ENCODE peak calls at places on chromosomes 11 and 22, in nine cellular contexts. One of them, this sample, is unnamed.
A peak's percentile ranks its signal among the peaks of the same experiment; 100 is the strongest.

GRCh38 chr11:67369801-67370284 is 3.6 kb downstream of the CLCF1 start:
- DNase-seq in SK-N-SH: no peak
- DNase-seq in esophagus squamous epithelium: no peak
- DNase-seq in ascending aorta: no peak
- DNase-seq in lung: no peak
- DNase-seq in heart right ventricle: no peak
- DNase-seq in body of pancreas: no peak
- DNase-seq in GM23248: peak; percentile 52
- DNase-seq in uterus: peak; percentile 86
- DNase-seq in this sample: no peak

GRCh38 chr11:120773501-120774031 is 250.3 kb upstream of the TBCEL start:
- DNase-seq in uterus: no peak
- DNase-seq in GM23248: peak; percentile 48
- DNase-seq in lung: no peak
- DNase-seq in heart right ventricle: no peak
- DNase-seq in body of pancreas: no peak
- DNase-seq in SK-N-SH: no peak
- DNase-seq in ascending aorta: no peak
- DNase-seq in esophagus squamous epithelium: no peak
- DNase-seq in this sample: no peak

GRCh38 chr11:80980221-80980620 is 1539.4 kb upstream of the TENM4 start:
- DNase-seq in SK-N-SH: no peak
- DNase-seq in lung: no peak
- DNase-seq in GM23248: peak; percentile 72
- DNase-seq in body of pancreas: no peak
- DNase-seq in esophagus squamous epithelium: no peak
- DNase-seq in ascending aorta: no peak
- DNase-seq in uterus: no peak
- DNase-seq in heart right ventricle: no peak
- DNase-seq in this sample: peak; percentile 69

GRCh38 chr22:24355574-24355973 is 71.8 kb upstream of the ADORA2A start:
- DNase-seq in lung: no peak
- DNase-seq in body of pancreas: no peak
- DNase-seq in heart right ventricle: no peak
- DNase-seq in GM23248: peak; percentile 25
- DNase-seq in ascending aorta: no peak
- DNase-seq in uterus: no peak
- DNase-seq in SK-N-SH: no peak
- DNase-seq in esophagus squamous epithelium: no peak
- DNase-seq in this sample: no peak

GRCh38 chr11:108562746-108563581 is 30.6 kb downstream of the EXPH5 start:
- DNase-seq in body of pancreas: no peak
- DNase-seq in SK-N-SH: no peak
- DNase-seq in uterus: no peak
- DNase-seq in GM23248: peak; percentile 16
- DNase-seq in ascending aorta: no peak
- DNase-seq in esophagus squamous epithelium: no peak
- DNase-seq in lung: no peak
- DNase-seq in heart right ventricle: no peak
- DNase-seq in this sample: no peak

GRCh38 chr11:69355346-69355940 is 61.5 kb downstream of the MYEOV start:
- DNase-seq in heart right ventricle: no peak
- DNase-seq in lung: no peak
- DNase-seq in body of pancreas: no peak
- DNase-seq in SK-N-SH: no peak
- DNase-seq in GM23248: no peak
- DNase-seq in uterus: no peak
- DNase-seq in esophagus squamous epithelium: no peak
- DNase-seq in ascending aorta: peak; percentile 28
- DNase-seq in this sample: no peak

GRCh38 chr11:6693342-6694228 is 10.4 kb upstream of the MRPL17 start:
- DNase-seq in heart right ventricle: no peak
- DNase-seq in ascending aorta: peak; percentile 82
- DNase-seq in uterus: peak; percentile 24
- DNase-seq in lung: no peak
- DNase-seq in SK-N-SH: no peak
- DNase-seq in body of pancreas: no peak
- DNase-seq in esophagus squamous epithelium: no peak
- DNase-seq in GM23248: peak; percentile 85
- DNase-seq in this sample: peak; percentile 94

GRCh38 chr11:113447621-113448310 is 27.4 kb downstream of the DRD2 start:
- DNase-seq in GM23248: peak; percentile 75
- DNase-seq in lung: no peak
- DNase-seq in SK-N-SH: peak; percentile 40
- DNase-seq in body of pancreas: no peak
- DNase-seq in ascending aorta: no peak
- DNase-seq in uterus: no peak
- DNase-seq in esophagus squamous epithelium: no peak
- DNase-seq in heart right ventricle: no peak
- DNase-seq in this sample: peak; percentile 65

DNA sequence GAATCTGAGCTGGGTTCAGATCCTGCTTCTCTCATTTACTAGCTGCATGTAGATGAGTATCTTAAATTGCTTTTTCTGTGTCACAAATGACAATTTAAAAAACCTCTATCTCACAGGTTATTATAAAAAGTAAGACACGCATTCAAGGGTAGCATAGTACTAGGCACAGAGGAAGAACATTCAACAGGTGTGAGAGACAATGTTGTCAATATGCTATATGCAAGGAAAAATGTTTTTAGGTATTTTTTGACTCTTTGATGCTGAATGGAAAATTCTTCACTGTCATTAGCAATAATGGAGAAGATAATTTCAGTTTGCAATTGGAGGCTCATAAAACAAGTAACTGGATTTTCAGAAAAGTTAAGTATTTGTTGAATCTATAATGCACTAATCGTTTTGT is 81.6 kb downstream of the PIWIL4 start:
- DNase-seq in GM23248: no peak
- DNase-seq in esophagus squamous epithelium: no peak
- DNase-seq in SK-N-SH: no peak
- DNase-seq in heart right ventricle: no peak
- DNase-seq in ascending aorta: no peak
- DNase-seq in lung: no peak
- DNase-seq in uterus: no peak
- DNase-seq in body of pancreas: no peak
- DNase-seq in this sample: no peak
- H3K27ac ChIP-seq in GM23248: no peak overlapping the region
- H3K27ac ChIP-seq in esophagus squamous epithelium: no peak overlapping the region
- H3K27ac ChIP-seq in SK-N-SH: no peak overlapping the region
- H3K27ac ChIP-seq in heart right ventricle: no peak overlapping the region
- H3K27ac ChIP-seq in ascending aorta: no peak overlapping the region
- H3K27ac ChIP-seq in lung: no peak overlapping the region
- H3K27ac ChIP-seq in uterus: no peak overlapping the region
- H3K27ac ChIP-seq in body of pancreas: no peak overlapping the region
- H3K27ac ChIP-seq in this sample: no peak overlapping the region

GRCh38 chr11:47979378-47980092 is 824 bp upstream of the PTPRJ start:
- DNase-seq in GM23248: no peak
- DNase-seq in ascending aorta: no peak
- DNase-seq in uterus: no peak
- DNase-seq in lung: no peak
- DNase-seq in body of pancreas: no peak
- DNase-seq in esophagus squamous epithelium: no peak
- DNase-seq in heart right ventricle: no peak
- DNase-seq in SK-N-SH: peak; percentile 54
- DNase-seq in this sample: no peak

GRCh38 chr11:47980093-47980906 is at the start of gene PTPRJ:
- DNase-seq in heart right ventricle: peak; percentile 59
- DNase-seq in esophagus squamous epithelium: no peak
- DNase-seq in uterus: peak; percentile 25
- DNase-seq in ascending aorta: peak; percentile 79
- DNase-seq in lung: peak; percentile 56
- DNase-seq in GM23248: peak; percentile 71
- DNase-seq in body of pancreas: peak; percentile 75
- DNase-seq in SK-N-SH: peak; percentile 90
- DNase-seq in this sample: no peak

GRCh38 chr11:47980907-47981621 is 705 bp downstream of the PTPRJ start:
- DNase-seq in body of pancreas: peak; percentile 72
- DNase-seq in GM23248: peak; percentile 82
- DNase-seq in SK-N-SH: peak; percentile 93
- DNase-seq in esophagus squamous epithelium: no peak
- DNase-seq in uterus: no peak
- DNase-seq in heart right ventricle: peak; percentile 54
- DNase-seq in lung: peak; percentile 42
- DNase-seq in ascending aorta: peak; percentile 73
- DNase-seq in this sample: no peak

GRCh38 chr11:47983464-47984397 is 3.4 kb downstream of the PTPRJ start:
- DNase-seq in heart right ventricle: no peak
- DNase-seq in body of pancreas: no peak
- DNase-seq in SK-N-SH: no peak
- DNase-seq in uterus: no peak
- DNase-seq in esophagus squamous epithelium: no peak
- DNase-seq in GM23248: peak; percentile 74
- DNase-seq in ascending aorta: no peak
- DNase-seq in lung: no peak
- DNase-seq in this sample: peak; percentile 64

DNA sequence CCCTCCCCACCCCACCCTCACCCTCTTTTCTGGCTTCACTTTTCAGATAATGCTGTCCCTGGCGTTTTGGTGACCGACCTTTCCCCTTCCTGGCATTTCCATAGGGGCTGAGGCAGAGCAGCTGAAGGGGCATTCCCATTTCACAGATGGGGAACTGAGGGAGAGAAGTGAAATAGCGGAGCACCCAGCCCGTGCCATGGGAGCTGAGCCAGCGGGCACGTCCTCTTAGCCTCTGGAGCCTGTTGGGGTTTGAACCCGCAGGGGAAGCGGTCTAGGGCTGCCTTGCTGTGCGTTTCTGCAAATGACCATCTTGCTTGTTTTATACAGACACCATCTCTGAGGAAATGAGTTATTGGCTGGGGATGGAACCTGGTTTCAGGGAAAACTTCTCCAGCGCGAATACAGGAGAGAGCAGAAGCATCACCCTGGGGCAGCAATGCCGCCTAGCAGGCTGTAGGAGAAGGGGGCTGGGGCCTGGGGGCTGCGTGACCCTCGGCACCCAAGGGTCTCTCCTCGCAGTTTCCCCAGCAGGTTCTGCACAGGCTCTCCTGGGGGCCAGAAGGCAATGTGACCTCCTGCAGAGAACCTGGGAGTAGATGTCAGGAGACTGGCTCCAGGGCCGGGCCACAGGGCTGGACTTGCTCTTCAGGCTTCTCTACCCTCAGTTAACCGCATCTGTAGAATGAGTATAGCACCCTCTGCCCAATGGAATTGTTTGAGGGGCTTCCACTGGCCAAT is 1.5 kb downstream of the PTPRJ start:
- DNase-seq in ascending aorta: no peak
- DNase-seq in heart right ventricle: peak; percentile 35
- DNase-seq in lung: peak; percentile 35
- DNase-seq in esophagus squamous epithelium: no peak
- DNase-seq in GM23248: no peak
- DNase-seq in SK-N-SH: peak; percentile 27
- DNase-seq in uterus: no peak
- DNase-seq in body of pancreas: no peak
- DNase-seq in this sample: no peak
- H3K27ac ChIP-seq in ascending aorta: peak overlapping the region; percentile 92
- H3K27ac ChIP-seq in heart right ventricle: peak overlapping the region; percentile 70
- H3K27ac ChIP-seq in lung: peak overlapping the region; percentile 79
- H3K27ac ChIP-seq in esophagus squamous epithelium: peak overlapping the region; percentile 66
- H3K27ac ChIP-seq in GM23248: no peak overlapping the region
- H3K27ac ChIP-seq in SK-N-SH: peak overlapping the region; percentile 41
- H3K27ac ChIP-seq in uterus: no peak overlapping the region
- H3K27ac ChIP-seq in body of pancreas: peak overlapping the region; percentile 83
- H3K27ac ChIP-seq in this sample: no peak overlapping the region

GRCh38 chr22:27210111-27210739 is 552.8 kb downstream of the MIAT start:
- DNase-seq in SK-N-SH: no peak
- DNase-seq in GM23248: no peak
- DNase-seq in heart right ventricle: no peak
- DNase-seq in esophagus squamous epithelium: no peak
- DNase-seq in ascending aorta: no peak
- DNase-seq in uterus: no peak
- DNase-seq in body of pancreas: no peak
- DNase-seq in lung: no peak
- DNase-seq in this sample: no peak

GRCh38 chr22:27212617-27213177 is 555.3 kb downstream of the MIAT start:
- DNase-seq in lung: peak; percentile 51
- DNase-seq in uterus: peak; percentile 92
- DNase-seq in GM23248: peak; percentile 100
- DNase-seq in esophagus squamous epithelium: no peak
- DNase-seq in heart right ventricle: peak; percentile 16
- DNase-seq in body of pancreas: peak; percentile 80
- DNase-seq in SK-N-SH: no peak
- DNase-seq in ascending aorta: peak; percentile 93
- DNase-seq in this sample: peak; percentile 90

GRCh38 chr22:27213291-27213690 is 555.9 kb downstream of the MIAT start:
- DNase-seq in lung: no peak
- DNase-seq in SK-N-SH: no peak
- DNase-seq in esophagus squamous epithelium: no peak
- DNase-seq in uterus: peak; percentile 24
- DNase-seq in ascending aorta: no peak
- DNase-seq in GM23248: peak; percentile 39
- DNase-seq in body of pancreas: no peak
- DNase-seq in heart right ventricle: no peak
- DNase-seq in this sample: no peak

GRCh38 chr22:27213766-27214581 is 556.6 kb downstream of the MIAT start:
- DNase-seq in SK-N-SH: no peak
- DNase-seq in uterus: peak; percentile 80
- DNase-seq in heart right ventricle: peak; percentile 70
- DNase-seq in body of pancreas: peak; percentile 37
- DNase-seq in ascending aorta: peak; percentile 89
- DNase-seq in lung: no peak
- DNase-seq in esophagus squamous epithelium: no peak
- DNase-seq in GM23248: peak; percentile 33
- DNase-seq in this sample: peak; percentile 85

DNA sequence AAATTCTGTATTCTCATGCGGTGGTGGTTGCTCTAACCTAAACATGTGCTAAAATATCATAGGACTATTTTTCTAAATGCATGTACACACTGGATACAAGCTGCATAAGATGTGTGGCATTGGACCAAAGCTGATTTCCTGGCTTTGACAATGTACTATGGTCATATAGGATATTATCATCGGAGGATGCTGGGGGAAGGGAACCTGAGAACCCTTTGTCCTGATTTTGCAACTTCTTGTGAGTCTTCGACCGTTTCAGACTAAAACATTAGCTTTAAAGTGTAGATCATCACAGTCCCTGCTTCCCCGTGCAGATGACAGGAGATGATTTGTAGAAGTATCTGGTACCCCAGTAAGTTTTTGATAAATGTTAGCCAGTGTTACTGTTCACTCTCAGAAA is 554.7 kb downstream of the MIAT start:
- DNase-seq in GM23248: peak; percentile 29
- DNase-seq in ascending aorta: no peak
- DNase-seq in heart right ventricle: no peak
- DNase-seq in lung: no peak
- DNase-seq in uterus: no peak
- DNase-seq in body of pancreas: no peak
- DNase-seq in SK-N-SH: no peak
- DNase-seq in esophagus squamous epithelium: no peak
- DNase-seq in this sample: no peak
- H3K27ac ChIP-seq in GM23248: peak overlapping the region; percentile 93
- H3K27ac ChIP-seq in ascending aorta: peak overlapping the region; percentile 72
- H3K27ac ChIP-seq in heart right ventricle: peak overlapping the region; percentile 55
- H3K27ac ChIP-seq in lung: no peak overlapping the region
- H3K27ac ChIP-seq in uterus: peak overlapping the region; percentile 81
- H3K27ac ChIP-seq in body of pancreas: no peak overlapping the region
- H3K27ac ChIP-seq in SK-N-SH: peak overlapping the region; percentile 30
- H3K27ac ChIP-seq in esophagus squamous epithelium: peak overlapping the region; percentile 72
- H3K27ac ChIP-seq in this sample: peak overlapping the region; percentile 92

DNA sequence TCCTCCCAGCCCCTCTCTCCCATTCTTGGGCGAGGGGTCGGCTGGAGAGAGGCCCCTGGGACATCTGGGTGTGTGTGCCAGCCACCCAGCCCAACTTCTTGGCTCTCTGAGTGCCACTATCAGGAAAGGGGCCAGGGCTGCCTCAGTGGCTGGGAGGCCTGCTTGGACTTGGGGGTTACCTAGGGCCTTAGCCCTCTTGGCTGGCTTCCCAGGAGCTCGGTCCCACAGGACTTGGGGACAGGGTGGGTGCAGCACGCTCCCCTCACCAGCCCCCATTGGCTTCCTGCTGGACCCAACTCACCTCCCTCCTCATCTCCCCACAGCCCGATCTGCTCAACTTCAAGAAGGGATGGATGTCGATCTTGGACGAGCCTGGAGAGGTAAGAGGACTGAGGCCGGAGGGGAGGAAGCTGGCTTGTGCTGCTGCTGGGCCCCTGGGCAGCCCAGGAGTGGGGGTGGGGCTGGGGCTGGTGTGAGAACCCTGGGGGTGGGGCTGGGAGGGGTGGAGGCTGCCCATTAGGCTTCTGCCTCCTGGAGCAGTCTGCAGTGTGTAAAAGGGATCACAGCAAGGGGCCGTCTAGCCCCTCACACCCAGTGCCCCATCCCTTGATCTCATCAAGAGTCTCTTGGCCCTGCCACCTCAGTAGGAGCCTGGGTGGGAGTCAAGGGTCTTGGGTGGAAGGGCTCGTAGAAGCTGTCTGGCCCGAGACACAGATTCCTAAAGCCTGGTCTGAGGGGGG is 54.8 kb downstream of the TRIOBP start:
- DNase-seq in GM23248: no peak
- DNase-seq in body of pancreas: no peak
- DNase-seq in esophagus squamous epithelium: no peak
- DNase-seq in ascending aorta: no peak
- DNase-seq in heart right ventricle: no peak
- DNase-seq in SK-N-SH: no peak
- DNase-seq in uterus: no peak
- DNase-seq in lung: no peak
- DNase-seq in this sample: no peak
- H3K27ac ChIP-seq in GM23248: peak overlapping the region; percentile 72
- H3K27ac ChIP-seq in body of pancreas: peak overlapping the region; percentile 88
- H3K27ac ChIP-seq in esophagus squamous epithelium: peak overlapping the region; percentile 99
- H3K27ac ChIP-seq in ascending aorta: peak overlapping the region; percentile 82
- H3K27ac ChIP-seq in heart right ventricle: peak overlapping the region; percentile 99
- H3K27ac ChIP-seq in SK-N-SH: peak overlapping the region; percentile 77
- H3K27ac ChIP-seq in uterus: peak overlapping the region; percentile 95
- H3K27ac ChIP-seq in lung: peak overlapping the region; percentile 87
- H3K27ac ChIP-seq in this sample: peak overlapping the region; percentile 27

This sample was measured in brain microvascular endothelial cell.